ENCODE peak calls at places on chromosomes 3 and 15, in ten cellular contexts. W is AG10803, Q is globus pallidus, Y is amniotic stem cell, E is NAMALWA, V is upper lobe of right lung, N is uterus, P is GM12865, M is testis, D is GOT3. T is an unnamed sample.

GRCh38 chr15:70356062-70356860 is 258.5 kb upstream of the TLE3 start:
- DNase-seq in W (no peak), Q (no peak), Y (no peak), E (no peak), V (peak; percentile 67), N (no peak), P (no peak), M (no peak), D (no peak), T (no peak)

GRCh38 chr15:51708013-51708412 is 26.7 kb downstream of the SCG3 start:
- DNase-seq in W (peak; percentile 13), Q (no peak), Y (no peak), E (no peak), V (no peak), N (peak; percentile 73), P (no peak), M (no peak), D (no peak), T (no peak)

GRCh38 chr15:41945701-41946100 is 26.7 kb downstream of the EHD4 start:
- DNase-seq in W (no peak), Q (no peak), Y (no peak), E (no peak), V (no peak), N (no peak), P (no peak), M (no peak), D (no peak), T (no peak)

GRCh38 chr3:143090486-143090885 is 29.1 kb upstream of the CHST2 start:
- DNase-seq in W (no peak), Q (peak; percentile 19), Y (no peak), E (no peak), V (no peak), N (no peak), P (no peak), M (no peak), D (no peak), T (no peak)

GRCh38 chr15:78212546-78213424 is 21.6 kb downstream of the ACSBG1 start:
- DNase-seq in W (peak; percentile 59), Q (peak; percentile 60), Y (peak; percentile 40), E (no peak), V (no peak), N (no peak), P (no peak), M (peak; percentile 40), D (peak; percentile 29), T (no peak)

GRCh38 chr3:64361962-64362735 is 136.9 kb upstream of the PRICKLE2 start:
- DNase-seq in W (peak; percentile 46), Q (no peak), Y (no peak), E (no peak), V (no peak), N (no peak), P (no peak), M (no peak), D (no peak), T (no peak)

GRCh38 chr3:77038928-77039605 is 832 bp upstream of the ROBO2 start:
- DNase-seq in W (peak; percentile 1), Q (no peak), Y (no peak), E (no peak), V (no peak), N (no peak), P (no peak), M (peak; percentile 32), D (no peak), T (no peak)

GRCh38 chr3:81837071-81837593 is 75.7 kb upstream of the GBE1 start:
- DNase-seq in W (no peak), Q (no peak), Y (no peak), E (no peak), V (no peak), N (no peak), P (no peak), M (no peak), D (no peak), T (no peak)

GRCh38 chr15:63904042-63904441 is 70.3 kb upstream of the HERC1 start:
- DNase-seq in W (no peak), Q (no peak), Y (no peak), E (no peak), V (no peak), N (no peak), P (no peak), M (no peak), D (no peak), T (no peak)

GRCh38 chr3:32621466-32621865 is 50.8 kb upstream of the DYNC1LI1 start:
- DNase-seq in W (no peak), Q (no peak), Y (no peak), E (no peak), V (no peak), N (no peak), P (no peak), M (no peak), D (no peak), T (no peak)

GRCh38 chr3:67531149-67532101 is 123.0 kb downstream of the SUCLG2 start:
- DNase-seq in W (peak; percentile 46), Q (no peak), Y (no peak), E (no peak), V (no peak), N (no peak), P (no peak), M (no peak), D (no peak), T (no peak)

GRCh38 chr15:79283252-79284048 is 928 bp downstream of the ANKRD34C start:
- DNase-seq in W (peak; percentile 17), Q (peak; percentile 7), Y (peak; percentile 4), E (no peak), V (peak; percentile 73), N (no peak), P (peak; percentile 14), M (peak; percentile 57), D (peak; percentile 7), T (no peak)

GRCh38 chr3:64109438-64109837 is 86.1 kb upstream of the PSMD6 start:
- DNase-seq in W (no peak), Q (peak; percentile 85), Y (no peak), E (no peak), V (no peak), N (no peak), P (no peak), M (peak; percentile 44), D (no peak), T (no peak)

GRCh38 chr15:39874890-39875549 is 45.0 kb downstream of the GPR176 start:
- DNase-seq in W (peak; percentile 37), Q (peak; percentile 9), Y (no peak), E (peak; percentile 49), V (no peak), N (no peak), P (peak; percentile 60), M (peak; percentile 59), D (no peak), T (no peak)

GRCh38 chr3:42014443-42014945 is 52.6 kb upstream of the ULK4 start:
- DNase-seq in W (no peak), Q (peak; percentile 34), Y (no peak), E (peak; percentile 82), V (no peak), N (no peak), P (peak; percentile 74), M (peak; percentile 35), D (no peak), T (no peak)

GRCh38 chr3:148735597-148735996 is 37.9 kb downstream of the AGTR1 start:
- DNase-seq in W (peak; percentile 34), Q (no peak), Y (no peak), E (no peak), V (no peak), N (no peak), P (no peak), M (no peak), D (no peak), T (no peak)

GRCh38 chr15:25674948-25675347 is 188.2 kb downstream of the ATP10A start:
- DNase-seq in W (no peak), Q (peak; percentile 58), Y (no peak), E (no peak), V (peak; percentile 48), N (peak; percentile 35), P (no peak), M (peak; percentile 70), D (no peak), T (no peak)

GRCh38 chr3:152375546-152375945 is 106.8 kb downstream of the MBNL1 start:
- DNase-seq in W (peak; percentile 29), Q (no peak), Y (no peak), E (no peak), V (no peak), N (no peak), P (no peak), M (no peak), D (no peak), T (no peak)

GRCh38 chr3:138452491-138452890 is 18.1 kb downstream of the ESYT3 start:
- DNase-seq in W (no peak), Q (no peak), Y (no peak), E (no peak), V (peak; percentile 48), N (no peak), P (no peak), M (no peak), D (no peak), T (peak; percentile 18)